ENCODE peak calls at places on chromosomes 3 and 15, in eight cellular contexts. G is CD8-positive, alpha-beta T cell; I is fibroblast of pulmonary artery; X is non-pigmented ciliary epithelial cell; K is NCI-H1092 treated with DMSO at 0.1 percent for 48 hours; M is NCI-H748 treated with DMSO at 0.1 percent for 48 hours; O is CD8-positive, alpha-beta memory T cell; W is neural crest cell. L is an unnamed sample.
A peak's percentile ranks its signal among the peaks of the same experiment; 100 is the strongest.

GRCh38 chr3:8653800-8654408 is 9.3 kb upstream of the SSUH2 start:
- DNase-seq in M (no peak), G (no peak), I (no peak), X (no peak), K (no peak), W (no peak), O (no peak), L (no peak)

GRCh38 chr3:80769683-80770082 is 991.8 kb downstream of the GBE1 start:
- DNase-seq in I (no peak), K (no peak), M (no peak), G (no peak), X (no peak), W (no peak), O (no peak), L (no peak)

GRCh38 chr3:20511863-20512262 is 325.9 kb upstream of the SGO1 start:
- DNase-seq in M (peak; percentile 60), W (no peak), O (no peak), K (peak; percentile 53), G (no peak), I (peak; percentile 72), X (peak; percentile 46), L (peak; percentile 34)

GRCh38 chr3:8840556-8840955 is 71.1 kb upstream of the OXTR start:
- DNase-seq in X (peak; percentile 77), I (peak; percentile 70), O (no peak), W (no peak), M (no peak), K (no peak), G (no peak), L (peak; percentile 78)

GRCh38 chr3:10359761-10360161 is 38.8 kb upstream of the SEC13 start:
- DNase-seq in K (no peak), G (no peak), X (no peak), I (no peak), W (no peak), O (no peak), M (no peak), L (no peak)

GRCh38 chr3:20250786-20251185 is 64.8 kb upstream of the SGO1 start:
- DNase-seq in X (no peak), M (no peak), O (no peak), G (no peak), K (no peak), W (no peak), I (no peak), L (no peak)

GRCh38 chr3:46954178-46954577 is 22.4 kb downstream of the CCDC12 start:
- DNase-seq in O (no peak), M (no peak), G (no peak), X (no peak), K (no peak), I (no peak), W (no peak), L (no peak)

GRCh38 chr15:29571728-29572454 is 250.4 kb downstream of the TJP1 start:
- DNase-seq in W (peak; percentile 7), I (peak; percentile 39), M (no peak), K (peak; percentile 13), O (no peak), G (no peak), X (no peak), L (no peak)

GRCh38 chr15:74869726-74870407 is 3.3 kb downstream of the SCAMP2 start:
- DNase-seq in K (no peak), G (no peak), O (peak; percentile 22), M (no peak), X (no peak), I (peak; percentile 65), W (no peak), L (no peak)

GRCh38 chr3:102687851-102688555 is 253.2 kb downstream of the ZPLD1 start:
- DNase-seq in O (no peak), M (no peak), I (no peak), W (no peak), K (no peak), G (no peak), X (no peak), L (no peak)

GRCh38 chr3:52596658-52597265 is 60.4 kb downstream of the UQCC5 start:
- DNase-seq in O (no peak), X (no peak), K (no peak), W (no peak), I (no peak), M (no peak), G (no peak), L (no peak)

GRCh38 chr15:88788036-88788435 is 15.2 kb upstream of the ACAN start:
- DNase-seq in X (no peak), K (no peak), G (no peak), W (no peak), I (no peak), O (no peak), M (no peak), L (no peak)

GRCh38 chr3:63864008-63864871 is 573 bp downstream of the ATXN7 start:
- DNase-seq in X (no peak), K (no peak), G (peak; percentile 18), O (peak; percentile 46), W (peak; percentile 5), M (no peak), I (no peak), L (no peak)

GRCh38 chr3:101796076-101796475 is 17.1 kb downstream of the NXPE3 start:
- DNase-seq in I (no peak), W (no peak), O (no peak), X (no peak), M (no peak), G (no peak), K (no peak), L (no peak)

GRCh38 chr15:67082007-67082536 is 16.7 kb downstream of the SMAD3 start:
- DNase-seq in G (no peak), M (no peak), O (peak; percentile 35), I (no peak), X (no peak), W (no peak), K (no peak), L (no peak)

GRCh38 chr3:124714218-124714853 is 15.9 kb upstream of the UMPS start:
- DNase-seq in K (no peak), I (peak; percentile 23), W (no peak), X (no peak), M (no peak), O (no peak), G (no peak), L (no peak)

GRCh38 chr15:99453646-99454045 is 112.1 kb upstream of the MEF2A start:
- DNase-seq in W (no peak), I (no peak), X (no peak), M (no peak), O (no peak), G (no peak), K (no peak), L (no peak)